ENCODE peak calls at places on chromosomes 11 and 22, in five cellular contexts. One of them, this sample, is unnamed.

GRCh38 chr22:38312261-38312800 is 4.9 kb downstream of the CSNK1E start:
- DNase-seq in tibial artery: no peak
- DNase-seq in endothelial cell of umbilical vein: no peak
- DNase-seq in GM23248: peak; percentile 42
- DNase-seq in K562: no peak
- DNase-seq in this sample: no peak

GRCh38 chr22:38136607-38137006 is 26.1 kb upstream of the BAIAP2L2 start:
- DNase-seq in tibial artery: no peak
- DNase-seq in K562: no peak
- DNase-seq in GM23248: peak; percentile 51
- DNase-seq in endothelial cell of umbilical vein: no peak
- DNase-seq in this sample: peak; percentile 17

GRCh38 chr11:19666951-19667350 is 45.7 kb upstream of the NAV2 start:
- DNase-seq in GM23248: no peak
- DNase-seq in endothelial cell of umbilical vein: no peak
- DNase-seq in K562: no peak
- DNase-seq in tibial artery: no peak
- DNase-seq in this sample: no peak

GRCh38 chr11:88281317-88281712 is 56.2 kb downstream of the CTSC start:
- DNase-seq in GM23248: peak; percentile 25
- DNase-seq in tibial artery: no peak
- DNase-seq in K562: no peak
- DNase-seq in endothelial cell of umbilical vein: no peak
- DNase-seq in this sample: no peak

GRCh38 chr11:69055598-69056516 is 7.1 kb downstream of the TPCN2 start:
- DNase-seq in K562: no peak
- DNase-seq in GM23248: no peak
- DNase-seq in endothelial cell of umbilical vein: no peak
- DNase-seq in tibial artery: peak; percentile 59
- DNase-seq in this sample: no peak

GRCh38 chr22:26756675-26757293 is 99.4 kb downstream of the MIAT start:
- DNase-seq in tibial artery: peak; percentile 30
- DNase-seq in K562: peak; percentile 70
- DNase-seq in GM23248: peak; percentile 87
- DNase-seq in endothelial cell of umbilical vein: peak; percentile 46
- DNase-seq in this sample: peak; percentile 69

GRCh38 chr11:33449798-33450197 is 192.6 kb downstream of the HIPK3 start:
- DNase-seq in K562: no peak
- DNase-seq in tibial artery: no peak
- DNase-seq in endothelial cell of umbilical vein: no peak
- DNase-seq in GM23248: peak; percentile 53
- DNase-seq in this sample: no peak

GRCh38 chr11:9214765-9215164 is 50.4 kb downstream of the DENND5A start:
- DNase-seq in K562: no peak
- DNase-seq in GM23248: peak; percentile 40
- DNase-seq in tibial artery: no peak
- DNase-seq in endothelial cell of umbilical vein: no peak
- DNase-seq in this sample: no peak

GRCh38 chr22:31561238-31561887 is 65.0 kb downstream of the SFI1 start:
- DNase-seq in K562: peak; percentile 73
- DNase-seq in tibial artery: peak; percentile 60
- DNase-seq in GM23248: peak; percentile 86
- DNase-seq in endothelial cell of umbilical vein: peak; percentile 78
- DNase-seq in this sample: peak; percentile 74

GRCh38 chr11:36530840-36531239 is 20.8 kb upstream of the TRAF6 start:
- DNase-seq in endothelial cell of umbilical vein: no peak
- DNase-seq in tibial artery: no peak
- DNase-seq in K562: no peak
- DNase-seq in GM23248: no peak
- DNase-seq in this sample: no peak

GRCh38 chr22:42243802-42244060 is 26.7 kb downstream of the TCF20 start:
- DNase-seq in GM23248: no peak
- DNase-seq in endothelial cell of umbilical vein: no peak
- DNase-seq in tibial artery: no peak
- DNase-seq in K562: no peak
- DNase-seq in this sample: no peak

DNA sequence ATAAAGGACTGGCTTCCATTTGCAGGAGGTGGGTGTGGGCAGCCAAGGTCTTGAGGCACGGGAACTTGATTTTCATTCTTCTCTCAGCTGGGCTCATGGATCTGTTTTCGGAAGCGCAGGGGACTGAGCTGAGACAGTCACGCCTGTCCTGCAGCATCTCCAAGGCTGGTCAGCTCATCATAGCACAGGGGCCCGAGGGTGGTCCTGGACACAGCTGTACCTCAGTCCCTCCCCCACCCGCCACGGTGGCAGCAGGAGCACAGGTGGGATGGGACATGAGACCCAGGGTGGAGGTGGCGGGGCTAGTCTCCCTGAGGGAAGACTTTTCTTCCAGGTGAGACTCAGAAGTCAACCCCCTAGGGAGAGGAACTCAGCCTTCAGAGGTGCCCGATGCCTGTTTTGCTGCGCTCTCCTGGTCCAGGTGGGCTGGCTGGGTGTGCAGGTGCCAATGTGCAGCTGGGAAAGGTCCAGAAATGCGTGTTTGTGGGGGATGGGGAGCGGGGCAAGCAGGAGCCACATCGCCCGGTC is 3.7 kb downstream of the ADAMTS8 start:
- DNase-seq in K562: no peak
- DNase-seq in GM23248: no peak
- DNase-seq in endothelial cell of umbilical vein: no peak
- DNase-seq in tibial artery: no peak
- DNase-seq in this sample: no peak
- H3K36me3 ChIP-seq in K562: no peaks in the 10 kb centered on the region
- H3K36me3 ChIP-seq in GM23248: no peaks in the 10 kb centered on the region
- H3K36me3 ChIP-seq in endothelial cell of umbilical vein: no peaks in the 10 kb centered on the region
- H3K36me3 ChIP-seq in tibial artery: no peaks in the 10 kb centered on the region
- H3K36me3 ChIP-seq in this sample: no peaks in the 10 kb centered on the region

GRCh38 chr11:130604606-130605005 is 156.2 kb downstream of the ADAMTS15 start:
- DNase-seq in GM23248: no peak
- DNase-seq in tibial artery: no peak
- DNase-seq in K562: no peak
- DNase-seq in endothelial cell of umbilical vein: no peak
- DNase-seq in this sample: no peak
- H3K36me3 ChIP-seq in GM23248: no peaks in the 10 kb centered on the region
- H3K36me3 ChIP-seq in tibial artery: no peaks in the 10 kb centered on the region
- H3K36me3 ChIP-seq in K562: no peaks in the 10 kb centered on the region
- H3K36me3 ChIP-seq in endothelial cell of umbilical vein: no peaks in the 10 kb centered on the region
- H3K36me3 ChIP-seq in this sample: no peaks in the 10 kb centered on the region

GRCh38 chr22:34880667-34881066 is 185.3 kb upstream of the ISX start:
- DNase-seq in tibial artery: no peak
- DNase-seq in K562: no peak
- DNase-seq in GM23248: no peak
- DNase-seq in endothelial cell of umbilical vein: no peak
- DNase-seq in this sample: no peak

GRCh38 chr22:34886812-34887211 is 179.1 kb upstream of the ISX start:
- DNase-seq in tibial artery: no peak
- DNase-seq in endothelial cell of umbilical vein: no peak
- DNase-seq in GM23248: no peak
- DNase-seq in K562: no peak
- DNase-seq in this sample: no peak

GRCh38 chr22:34881453-34881852 is 184.5 kb upstream of the ISX start:
- DNase-seq in tibial artery: no peak
- DNase-seq in endothelial cell of umbilical vein: no peak
- DNase-seq in GM23248: no peak
- DNase-seq in K562: no peak
- DNase-seq in this sample: no peak

GRCh38 chr22:34886391-34886790 is 179.6 kb upstream of the ISX start:
- DNase-seq in K562: no peak
- DNase-seq in endothelial cell of umbilical vein: no peak
- DNase-seq in tibial artery: no peak
- DNase-seq in GM23248: no peak
- DNase-seq in this sample: no peak

DNA sequence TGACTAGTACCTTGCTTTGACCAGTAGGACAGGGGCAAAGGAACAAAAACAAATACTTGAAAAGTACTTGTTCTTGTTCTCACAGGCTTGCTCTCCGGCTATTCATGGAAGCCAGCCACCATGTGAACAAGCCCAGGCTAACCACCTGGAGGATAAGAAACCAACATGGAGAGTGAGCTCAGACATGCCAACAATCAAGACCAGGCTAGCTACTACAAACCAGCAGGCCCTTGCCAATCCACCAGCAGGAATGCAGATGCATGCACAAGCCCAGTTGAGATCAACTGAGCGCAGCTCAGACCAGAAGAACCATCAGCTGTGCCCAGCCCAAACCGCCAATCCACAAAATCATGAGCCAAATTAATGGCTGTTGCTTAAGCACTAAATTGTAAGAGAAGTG is 180.1 kb upstream of the ISX start:
- DNase-seq in tibial artery: no peak
- DNase-seq in GM23248: no peak
- DNase-seq in endothelial cell of umbilical vein: no peak
- DNase-seq in K562: no peak
- DNase-seq in this sample: no peak
- H3K36me3 ChIP-seq in tibial artery: no peaks in the 10 kb centered on the region
- H3K36me3 ChIP-seq in GM23248: no peaks in the 10 kb centered on the region
- H3K36me3 ChIP-seq in endothelial cell of umbilical vein: no peaks in the 10 kb centered on the region
- H3K36me3 ChIP-seq in K562: no peaks in the 10 kb centered on the region
- H3K36me3 ChIP-seq in this sample: no peaks in the 10 kb centered on the region

GRCh38 chr22:29817724-29818123 is 20.4 kb downstream of the ASCC2 start:
- DNase-seq in GM23248: no peak
- DNase-seq in endothelial cell of umbilical vein: no peak
- DNase-seq in K562: no peak
- DNase-seq in tibial artery: no peak
- DNase-seq in this sample: no peak
- H3K36me3 ChIP-seq in GM23248: peaks cover 25% of the 10 kb centered on the region
- H3K36me3 ChIP-seq in endothelial cell of umbilical vein: peaks cover 14% of the 10 kb centered on the region
- H3K36me3 ChIP-seq in K562: peaks cover 71% of the 10 kb centered on the region
- H3K36me3 ChIP-seq in tibial artery: peaks cover 46% of the 10 kb centered on the region
- H3K36me3 ChIP-seq in this sample: peaks cover 28% of the 10 kb centered on the region

GRCh38 chr11:75786101-75786736 is 17.6 kb downstream of the DGAT2 start:
- DNase-seq in GM23248: no peak
- DNase-seq in endothelial cell of umbilical vein: no peak
- DNase-seq in tibial artery: no peak
- DNase-seq in K562: no peak
- DNase-seq in this sample: no peak

GRCh38 chr11:75792997-75793800 is 21.8 kb upstream of the UVRAG start:
- DNase-seq in K562: no peak
- DNase-seq in endothelial cell of umbilical vein: no peak
- DNase-seq in GM23248: no peak
- DNase-seq in tibial artery: no peak
- DNase-seq in this sample: no peak

GRCh38 chr11:75790986-75791385 is 22.4 kb downstream of the DGAT2 start:
- DNase-seq in tibial artery: no peak
- DNase-seq in K562: no peak
- DNase-seq in GM23248: peak; percentile 26
- DNase-seq in endothelial cell of umbilical vein: no peak
- DNase-seq in this sample: no peak

GRCh38 chr11:75792127-75792731 is 22.8 kb upstream of the UVRAG start:
- DNase-seq in tibial artery: no peak
- DNase-seq in endothelial cell of umbilical vein: no peak
- DNase-seq in GM23248: no peak
- DNase-seq in K562: no peak
- DNase-seq in this sample: no peak

GRCh38 chr11:75789521-75789920 is 20.9 kb downstream of the DGAT2 start:
- DNase-seq in endothelial cell of umbilical vein: no peak
- DNase-seq in GM23248: no peak
- DNase-seq in K562: no peak
- DNase-seq in tibial artery: no peak
- DNase-seq in this sample: no peak
- H3K36me3 ChIP-seq in endothelial cell of umbilical vein: no peaks in the 10 kb centered on the region
- H3K36me3 ChIP-seq in GM23248: no peaks in the 10 kb centered on the region
- H3K36me3 ChIP-seq in K562: no peaks in the 10 kb centered on the region
- H3K36me3 ChIP-seq in tibial artery: no peaks in the 10 kb centered on the region
- H3K36me3 ChIP-seq in this sample: no peaks in the 10 kb centered on the region

GRCh38 chr11:78415338-78415737 is 2.3 kb downstream of the GAB2 start:
- DNase-seq in K562: no peak
- DNase-seq in GM23248: no peak
- DNase-seq in tibial artery: no peak
- DNase-seq in endothelial cell of umbilical vein: peak; percentile 22
- DNase-seq in this sample: no peak
- H3K36me3 ChIP-seq in K562: peaks cover 2% of the 10 kb centered on the region
- H3K36me3 ChIP-seq in GM23248: no peaks in the 10 kb centered on the region
- H3K36me3 ChIP-seq in tibial artery: peaks cover under 1% of the 10 kb centered on the region
- H3K36me3 ChIP-seq in endothelial cell of umbilical vein: no peaks in the 10 kb centered on the region
- H3K36me3 ChIP-seq in this sample: no peaks in the 10 kb centered on the region

DNA sequence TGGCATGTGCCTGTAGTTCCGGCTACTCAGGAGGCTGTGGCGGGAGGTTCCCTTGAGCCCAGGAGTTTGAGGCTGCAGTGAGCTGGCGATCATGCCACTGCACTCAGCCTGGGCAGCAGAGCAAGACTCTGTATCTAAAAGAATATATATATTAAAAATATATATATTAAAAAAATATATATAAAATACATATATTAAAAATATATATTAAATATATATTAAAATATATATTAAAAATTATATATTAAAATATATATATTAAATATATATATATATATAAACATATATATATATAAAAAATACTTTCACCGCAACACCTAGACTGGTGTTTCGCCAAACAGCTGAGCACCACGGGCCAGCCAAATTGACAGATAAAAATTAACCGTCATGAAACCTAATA is 8.8 kb downstream of the TTC38 start:
- DNase-seq in tibial artery: no peak
- DNase-seq in GM23248: no peak
- DNase-seq in K562: no peak
- DNase-seq in endothelial cell of umbilical vein: no peak
- DNase-seq in this sample: no peak
- H3K36me3 ChIP-seq in tibial artery: peaks cover 95% of the 10 kb centered on the region
- H3K36me3 ChIP-seq in GM23248: peaks cover 18% of the 10 kb centered on the region
- H3K36me3 ChIP-seq in K562: peaks cover 79% of the 10 kb centered on the region
- H3K36me3 ChIP-seq in endothelial cell of umbilical vein: peaks cover 14% of the 10 kb centered on the region
- H3K36me3 ChIP-seq in this sample: peaks cover 9% of the 10 kb centered on the region

DNA sequence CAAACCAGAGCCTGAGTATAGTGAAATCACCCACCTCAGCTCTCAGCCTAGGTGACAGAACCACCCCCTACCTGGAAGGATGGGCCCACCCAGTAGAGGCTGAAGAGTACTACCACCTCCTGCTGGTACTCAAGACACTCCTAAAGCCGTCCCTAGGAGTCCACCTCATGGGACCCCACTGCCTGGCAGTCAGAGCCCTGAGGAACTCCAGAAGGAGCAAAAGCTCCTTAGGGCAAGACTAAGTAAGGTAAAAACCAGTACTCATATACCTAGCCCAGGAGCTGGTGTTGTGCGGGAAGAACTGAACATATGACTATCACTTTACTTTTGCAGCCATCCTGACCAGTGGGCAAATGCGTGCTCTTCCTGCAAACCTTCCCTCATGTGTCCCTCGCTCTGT is 36.3 kb downstream of the HIRA start:
- DNase-seq in K562: no peak
- DNase-seq in endothelial cell of umbilical vein: no peak
- DNase-seq in GM23248: no peak
- DNase-seq in tibial artery: no peak
- DNase-seq in this sample: no peak
- H3K36me3 ChIP-seq in K562: peaks cover 91% of the 10 kb centered on the region
- H3K36me3 ChIP-seq in endothelial cell of umbilical vein: peaks cover 14% of the 10 kb centered on the region
- H3K36me3 ChIP-seq in GM23248: peaks cover 36% of the 10 kb centered on the region
- H3K36me3 ChIP-seq in tibial artery: peaks cover 58% of the 10 kb centered on the region
- H3K36me3 ChIP-seq in this sample: peaks cover 44% of the 10 kb centered on the region